ENCODE peak calls at places on chromosome 1, in six cellular contexts. J, L, Q, P, U and S are unnamed samples.

GRCh38 chr1:26787706-26788514 is at the start of gene PIGV:
- DNase-seq in J (peak), P (peak), U (peak), L (peak), Q (peak), S (peak)

GRCh38 chr1:151146072-151146415 is 387 bp downstream of the SEMA6C start:
- DNase-seq in L (no peak), U (no peak), J (no peak), Q (no peak), P (no peak), S (no peak)

GRCh38 chr1:25135903-25136302 is 96.4 kb downstream of the SYF2 start:
- DNase-seq in P (no peak), J (no peak), U (no peak), Q (no peak), L (no peak), S (no peak)

GRCh38 chr1:118992868-118993711 is 4.9 kb upstream of the TBX15 start:
- DNase-seq in L (no peak), Q (no peak), J (no peak), P (no peak), U (no peak), S (no peak)

GRCh38 chr1:38624341-38625039 is 235.1 kb downstream of the RRAGC start:
- DNase-seq in P (no peak), J (no peak), Q (no peak), U (no peak), L (no peak), S (no peak)

GRCh38 chr1:119982006-119982405 is 85.7 kb upstream of the ADAM30 start:
- DNase-seq in U (no peak), J (no peak), P (no peak), Q (peak), L (no peak), S (no peak)

GRCh38 chr1:3504151-3504822 is 49.8 kb downstream of the ARHGEF16 start:
- DNase-seq in L (peak), U (no peak), J (no peak), Q (peak), P (no peak), S (no peak)

GRCh38 chr1:182368369-182368768 is 23.2 kb downstream of the GLUL start:
- DNase-seq in U (no peak), J (no peak), L (no peak), Q (no peak), P (no peak), S (no peak)

GRCh38 chr1:229980009-229980408 is 87.0 kb upstream of the GALNT2 start:
- DNase-seq in U (no peak), L (no peak), J (no peak), Q (no peak), P (no peak), S (no peak)

GRCh38 chr1:218592688-218593087 is 247.6 kb downstream of the TGFB2 start:
- DNase-seq in L (no peak), U (no peak), J (no peak), Q (peak), P (no peak), S (no peak)

GRCh38 chr1:154959448-154959825 is 2.1 kb downstream of the PYGO2 start:
- DNase-seq in Q (no peak), J (no peak), P (no peak), U (no peak), L (peak), S (no peak)

GRCh38 chr1:60916926-60917325 is 165.4 kb upstream of the NFIA start:
- DNase-seq in Q (no peak), P (no peak), L (no peak), U (no peak), J (no peak), S (no peak)

GRCh38 chr1:10969267-10969970 is 43.0 kb upstream of the TARDBP start:
- DNase-seq in L (no peak), P (no peak), J (no peak), U (no peak), Q (no peak), S (no peak)

GRCh38 chr1:186152227-186152944 is 222.7 kb downstream of the TPR start:
- DNase-seq in L (no peak), U (no peak), J (no peak), Q (peak), P (no peak), S (no peak)

GRCh38 chr1:195763907-195764183 is 844.4 kb downstream of the KCNT2 start:
- DNase-seq in Q (peak), U (no peak), P (no peak), L (no peak), J (no peak), S (no peak)

GRCh38 chr1:71561729-71562128 is 480.9 kb upstream of the ZRANB2 start:
- DNase-seq in Q (peak), P (no peak), J (no peak), U (no peak), L (no peak), S (no peak)

GRCh38 chr1:201330541-201330940 is 46.9 kb downstream of the TNNT2 start:
- DNase-seq in U (no peak), P (no peak), Q (no peak), J (no peak), L (no peak), S (no peak)

GRCh38 chr1:36256558-36257374 is 32.5 kb downstream of the THRAP3 start:
- DNase-seq in Q (no peak), J (no peak), P (no peak), U (no peak), L (no peak), S (no peak)

GRCh38 chr1:167627865-167628641 is 2.0 kb upstream of the RCSD1 start:
- DNase-seq in L (peak), P (no peak), J (peak), U (no peak), Q (no peak), S (no peak)

GRCh38 chr1:172003766-172004530 is 162.7 kb downstream of the DNM3 start:
- DNase-seq in U (no peak), L (no peak), P (no peak), J (no peak), Q (peak), S (no peak)

GRCh38 chr1:225710804-225711203 is 57.9 kb upstream of the ENAH start:
- DNase-seq in U (no peak), L (no peak), P (no peak), Q (peak), J (no peak), S (no peak)

GRCh38 chr1:81706650-81707435 is 93.9 kb upstream of the ADGRL2 start:
- DNase-seq in L (no peak), J (no peak), P (no peak), Q (peak), U (no peak), S (no peak)

GRCh38 chr1:221031890-221032222 is 152.6 kb downstream of the HLX start:
- DNase-seq in U (no peak), Q (peak), L (no peak), P (no peak), J (no peak), S (no peak)

GRCh38 chr1:26734501-26735058 is 38.8 kb downstream of the ARID1A start:
- DNase-seq in P (no peak), U (no peak), Q (no peak), L (no peak), J (no peak), S (no peak)

GRCh38 chr1:219659682-219660081 is 46.8 kb upstream of the ZC3H11B start:
- DNase-seq in Q (peak), L (no peak), P (no peak), J (no peak), U (no peak), S (no peak)

GRCh38 chr1:44775930-44776748 is 799 bp downstream of the RPS8 start:
- DNase-seq in P (no peak), Q (no peak), J (no peak), U (peak), L (no peak), S (no peak)

GRCh38 chr1:204128964-204129896 is 22.6 kb downstream of the ETNK2 start:
- DNase-seq in Q (peak), J (peak), L (peak), U (peak), P (peak), S (peak)

GRCh38 chr1:236748471-236748870 is 46.6 kb upstream of the MTR start:
- DNase-seq in U (no peak), L (no peak), J (no peak), P (no peak), Q (no peak), S (no peak)

GRCh38 chr1:10280442-10281350 is 70.3 kb downstream of the KIF1B start:
- DNase-seq in L (no peak), P (no peak), Q (peak), J (no peak), U (no peak), S (no peak)

GRCh38 chr1:4380564-4381168 is 273.7 kb upstream of the AJAP1 start:
- DNase-seq in Q (no peak), P (no peak), L (no peak), U (no peak), J (no peak), S (no peak)

GRCh38 chr1:229508823-229509337 is 739 bp upstream of the NUP133 start:
- DNase-seq in Q (no peak), L (no peak), J (no peak), U (no peak), P (no peak), S (no peak)

GRCh38 chr1:109713636-109714035 is 1.6 kb downstream of the GSTM5 start:
- DNase-seq in Q (no peak), J (no peak), U (no peak), P (no peak), L (no peak), S (no peak)

GRCh38 chr1:154877370-154877974 is 7.4 kb upstream of the KCNN3 start:
- DNase-seq in L (no peak), P (no peak), U (peak), Q (peak), J (no peak), S (no peak)

GRCh38 chr1:25173809-25174320 is 58.4 kb downstream of the SYF2 start:
- DNase-seq in J (no peak), P (no peak), Q (no peak), U (no peak), L (no peak), S (no peak)

GRCh38 chr1:227351443-227351842 is 33.2 kb upstream of the CDC42BPA start:
- DNase-seq in Q (peak), U (no peak), J (no peak), L (no peak), P (no peak), S (no peak)

GRCh38 chr1:13983393-13983792 is 283.4 kb downstream of the PRDM2 start:
- DNase-seq in P (no peak), U (no peak), J (no peak), Q (no peak), L (no peak), S (no peak)

GRCh38 chr1:155104605-155105534 is 22.8 kb upstream of the EFNA1 start:
- DNase-seq in Q (no peak), J (no peak), P (no peak), L (no peak), U (no peak), S (no peak)

GRCh38 chr1:39250460-39251240 is 46.2 kb downstream of the MACF1 start:
- DNase-seq in P (no peak), U (no peak), J (no peak), L (no peak), Q (peak), S (no peak)

GRCh38 chr1:179761296-179761695 is 18.2 kb downstream of the FAM163A start:
- DNase-seq in Q (no peak), L (no peak), P (no peak), J (no peak), U (no peak), S (no peak)

DNA sequence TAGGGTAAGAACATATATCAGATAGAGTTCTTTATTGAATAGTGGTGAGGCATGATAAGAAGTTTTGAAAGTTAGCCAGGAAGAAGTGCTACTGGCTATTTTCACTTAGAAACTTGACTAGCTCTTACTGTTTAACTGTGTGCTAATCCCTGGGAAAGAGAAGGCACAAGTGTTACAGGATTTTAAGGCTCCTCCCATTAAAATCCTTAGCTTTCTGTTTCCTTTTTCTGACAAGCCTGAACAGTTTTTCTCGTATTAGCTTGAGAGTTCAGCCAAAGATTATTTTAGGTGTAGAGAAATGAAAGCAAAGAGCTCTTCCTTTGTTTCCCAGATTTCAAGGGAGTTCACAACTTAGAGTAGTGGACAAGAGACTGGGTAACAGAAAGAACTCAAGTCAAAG is 37.2 kb upstream of the AIM2 start:
- DNase-seq in L (no peak), P (no peak), J (no peak), Q (no peak), U (no peak), S (no peak)
- TF ChIP-seq CTCF in L (no peak), P (no peak), J (no peak), Q (no peak), U (no peak), S (no peak)

DNA sequence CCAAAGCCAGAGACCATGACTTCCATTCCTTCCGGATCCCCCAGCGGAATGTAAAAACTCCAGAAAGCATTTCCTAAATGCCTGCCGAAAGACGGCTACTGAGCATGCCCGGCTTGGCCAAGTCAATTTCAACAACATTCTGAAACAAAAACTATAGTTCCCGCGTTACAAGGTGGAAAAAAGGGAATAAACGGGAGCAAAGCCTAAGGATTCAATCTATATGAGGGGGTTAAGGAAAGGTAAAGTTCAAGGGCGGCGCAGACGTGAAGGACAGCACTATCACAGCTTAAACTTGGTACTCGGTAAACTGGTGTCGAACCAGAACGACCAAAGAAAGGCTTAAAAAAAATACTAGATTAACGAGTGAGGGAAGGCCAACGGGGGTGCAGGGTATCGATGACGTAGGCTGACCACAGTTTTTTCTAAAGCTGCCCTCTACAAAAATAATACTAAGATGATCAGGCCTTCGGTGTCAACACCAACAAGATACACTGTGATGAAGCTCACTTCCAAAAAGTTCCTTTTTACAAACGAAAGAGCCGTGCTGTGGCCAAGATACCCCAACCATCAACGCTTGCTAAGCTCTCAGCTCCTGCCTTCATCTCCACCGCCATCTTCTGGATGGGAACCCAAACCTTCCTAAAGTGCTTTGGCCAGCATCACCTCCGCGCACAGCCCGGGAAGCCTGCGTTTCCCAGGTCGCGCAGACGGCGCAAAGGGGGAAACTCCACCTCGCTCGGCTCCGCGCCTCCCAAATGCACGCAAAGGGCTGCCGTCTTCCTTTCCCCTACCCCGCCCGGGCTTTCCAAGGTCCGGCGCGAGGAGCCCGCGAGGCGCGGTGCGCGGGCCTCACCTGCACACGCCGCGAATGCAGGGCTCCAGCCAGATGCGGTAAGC is 730 bp downstream of the USP48 start:
- DNase-seq in L (peak), Q (peak), P (no peak), U (no peak), J (peak), S (no peak)
- TF ChIP-seq CTCF in L (peak), Q (peak), P (no peak), U (no peak), J (no peak), S (peak)

DNA sequence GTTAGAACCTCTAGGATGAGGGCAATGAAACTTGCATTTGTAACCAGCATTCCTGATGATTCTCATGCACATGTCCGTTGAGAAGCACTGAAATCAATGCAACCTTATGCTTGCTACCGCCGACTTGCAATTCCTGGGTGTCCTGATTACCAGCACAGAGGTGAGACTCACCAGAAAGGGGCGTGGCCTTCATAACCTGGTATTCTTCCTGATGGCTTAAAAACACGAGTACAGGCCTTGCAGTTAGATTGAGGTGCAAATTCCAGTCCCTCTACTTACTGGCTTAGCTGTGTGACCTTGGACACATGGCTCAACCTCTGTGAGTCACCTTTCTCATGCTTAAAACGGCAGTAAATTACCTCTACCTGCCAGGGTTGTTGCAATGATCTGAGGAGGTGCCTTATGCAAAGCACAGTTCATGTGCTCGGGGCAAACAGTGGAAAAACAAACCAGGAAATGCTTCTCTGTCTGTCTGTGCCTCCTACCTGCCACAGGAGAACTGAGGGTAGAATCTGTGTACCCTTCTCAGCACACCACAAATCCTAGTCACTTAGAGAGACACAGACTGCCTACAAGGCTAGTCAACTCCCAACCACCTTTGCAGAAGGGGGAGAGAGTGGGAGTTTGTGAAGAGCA is 39.1 kb upstream of the ECE1 start:
- DNase-seq in L (no peak), J (peak), U (peak), Q (no peak), P (no peak), S (no peak)
- TF ChIP-seq CTCF in L (no peak), J (no peak), U (no peak), Q (no peak), P (no peak), S (no peak)

DNA sequence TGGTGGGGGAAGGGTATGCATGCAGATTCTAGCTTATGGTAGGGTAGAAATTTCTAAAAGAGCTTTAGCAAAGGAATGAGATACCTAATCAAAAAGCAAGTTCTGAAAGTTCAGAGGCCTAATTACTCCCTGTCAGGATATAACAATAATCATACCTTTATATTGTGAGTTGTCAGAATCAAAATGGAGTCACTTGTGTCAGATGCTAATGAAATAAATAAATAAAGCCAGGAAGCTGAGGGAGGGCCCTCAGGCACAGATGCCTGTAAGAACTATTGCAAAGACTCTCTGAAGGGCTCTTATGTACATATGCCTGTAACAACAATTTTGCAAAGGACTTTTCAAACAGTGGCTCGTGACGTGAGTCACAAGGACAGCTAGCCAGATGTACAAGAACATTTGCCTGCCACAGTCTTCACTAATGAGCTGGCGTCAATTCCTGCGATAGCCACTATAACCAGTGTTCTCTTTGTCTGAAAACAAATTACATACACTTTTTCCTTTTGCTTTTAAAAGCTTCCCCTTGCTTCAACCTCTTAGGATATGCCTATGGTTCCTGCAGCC is 27.4 kb upstream of the DNASE2B start:
- DNase-seq in U (no peak), Q (peak), L (no peak), P (no peak), J (no peak), S (no peak)
- TF ChIP-seq CTCF in U (no peak), Q (no peak), L (no peak), P (no peak), J (no peak), S (no peak)

DNA sequence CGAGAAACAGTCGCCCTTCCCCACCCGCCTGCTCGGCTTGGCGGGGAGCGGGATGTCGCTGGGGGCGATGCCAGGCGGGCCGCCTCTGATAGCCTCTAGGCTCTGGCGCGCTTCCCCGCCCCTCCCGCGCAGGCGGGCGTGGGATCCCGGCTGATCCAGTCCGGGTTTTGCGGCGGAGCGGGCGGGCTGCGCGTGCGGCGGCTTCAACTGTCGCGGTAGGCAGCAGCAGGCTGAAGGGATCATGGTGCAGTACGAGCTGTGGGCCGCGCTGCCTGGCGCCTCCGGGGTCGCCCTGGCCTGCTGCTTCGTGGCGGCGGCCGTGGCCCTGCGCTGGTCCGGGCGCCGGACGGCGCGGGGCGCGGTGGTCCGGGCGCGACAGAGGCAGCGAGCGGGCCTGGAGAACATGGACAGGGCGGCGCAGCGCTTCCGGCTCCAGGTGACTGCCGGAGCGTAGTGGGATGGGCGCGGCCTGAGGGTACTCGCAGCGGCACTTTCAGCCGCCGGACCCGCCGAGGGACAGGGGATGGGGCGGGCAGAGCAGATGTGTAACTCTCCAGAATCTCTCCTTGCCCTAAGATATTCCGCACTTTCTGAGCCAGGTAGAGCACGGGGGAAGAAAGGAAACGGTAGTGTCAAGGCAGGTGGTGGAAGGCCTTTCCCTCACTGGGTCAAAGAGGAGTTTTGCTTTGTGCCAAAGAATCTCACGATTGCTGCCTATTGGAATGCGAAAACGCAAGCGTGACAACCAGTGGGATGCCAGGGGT is at the start of gene FAAH:
- DNase-seq in U (peak), P (peak), J (no peak), Q (no peak), L (peak), S (no peak)
- TF ChIP-seq CTCF in U (no peak), P (no peak), J (no peak), Q (no peak), L (no peak), S (no peak)